ENCODE peak calls at places on chromosomes 3 and 15, in four cellular contexts. K, F, J and I are unnamed samples.

GRCh38 chr3:186406669-186407635 is 44.9 kb upstream of the DGKG start:
- DNase-seq in F (no peak), J (no peak), K (peak), I (peak)

GRCh38 chr3:181288145-181288544 is 298.6 kb upstream of the DNAJC19 start:
- DNase-seq in J (no peak), F (no peak), K (no peak), I (no peak)

GRCh38 chr3:77053769-77054168 is 13.9 kb downstream of the ROBO2 start:
- DNase-seq in K (no peak), F (no peak), J (no peak), I (no peak)

GRCh38 chr3:83403927-83404326 is 1554.9 kb upstream of the CADM2 start:
- DNase-seq in F (no peak), J (peak), K (no peak), I (no peak)

GRCh38 chr15:98266295-98266694 is 305.8 kb downstream of the ARRDC4 start:
- DNase-seq in F (no peak), J (no peak), K (no peak), I (no peak)

GRCh38 chr3:12810013-12810780 is 13.7 kb downstream of the CAND2 start:
- DNase-seq in K (peak), F (peak), J (peak), I (peak)

GRCh38 chr15:79881254-79881653 is 15.6 kb downstream of the MTHFS start:
- DNase-seq in J (no peak), F (no peak), K (no peak), I (no peak)

GRCh38 chr3:45054196-45054857 is 28.2 kb downstream of the CLEC3B start:
- DNase-seq in K (no peak), F (no peak), J (no peak), I (no peak)

GRCh38 chr3:36736327-36736726 is 28.0 kb downstream of the DCLK3 start:
- DNase-seq in K (no peak), J (no peak), F (no peak), I (no peak)

GRCh38 chr15:40900256-40901052 is 6.2 kb downstream of the VPS18 start:
- DNase-seq in K (no peak), J (no peak), F (no peak), I (no peak)

GRCh38 chr15:56919708-56920637 is 1.5 kb downstream of the TCF12 start:
- DNase-seq in K (no peak), F (no peak), J (peak), I (peak)